ENCODE peak calls at places on chromosomes 4 and X, in ten cellular contexts. H is IMR-90, K is epithelial cell of esophagus, V is astrocyte, E is choroid plexus epithelial cell, P is GM23248, L is left lung, S is dorsolateral prefrontal cortex, B is thyroid gland, U is cardiac muscle cell. T is an unnamed sample.

GRCh38 chr4:100981447-100982204 is 365.7 kb downstream of the PPP3CA start:
- DNase-seq in H (peak), K (peak), V (peak), E (peak), P (peak), L (no peak), S (no peak), B (no peak), U (no peak), T (no peak)

GRCh38 chrX:101759000-101759399 is 99.3 kb upstream of the ARMCX2 start:
- DNase-seq in H (peak), K (peak), V (peak), E (peak), P (peak), L (no peak), S (no peak), B (peak), U (peak), T (no peak)

GRCh38 chrX:45710081-45710801 is 509.6 kb upstream of the DIPK2B start:
- DNase-seq in H (peak), K (peak), V (peak), E (peak), P (peak), L (no peak), S (no peak), B (no peak), U (no peak), T (no peak)

GRCh38 chrX:19839770-19840254 is 47.6 kb downstream of the SH3KBP1 start:
- DNase-seq in H (no peak), K (peak), V (peak), E (no peak), P (no peak), L (no peak), S (no peak), B (no peak), U (no peak), T (no peak)

GRCh38 chrX:101744085-101744484 is 84.4 kb upstream of the ARMCX2 start:
- DNase-seq in H (no peak), K (no peak), V (no peak), E (peak), P (peak), L (no peak), S (no peak), B (peak), U (no peak), T (no peak)

GRCh38 chr4:121726642-121727268 is 30.0 kb upstream of the ANXA5 start:
- DNase-seq in H (peak), K (peak), V (peak), E (peak), P (peak), L (no peak), S (no peak), B (no peak), U (peak), T (no peak)

GRCh38 chr4:26524001-26524400 is 33.7 kb upstream of the CCKAR start:
- DNase-seq in H (no peak), K (no peak), V (no peak), E (no peak), P (no peak), L (no peak), S (no peak), B (no peak), U (no peak), T (no peak)

GRCh38 chr4:179467890-179468289 is 2025.7 kb upstream of the AGA start:
- DNase-seq in H (no peak), K (peak), V (no peak), E (no peak), P (no peak), L (no peak), S (no peak), B (no peak), U (no peak), T (no peak)

GRCh38 chr4:150366487-150366999 is 215.4 kb upstream of the MAB21L2 start:
- DNase-seq in H (no peak), K (no peak), V (no peak), E (no peak), P (no peak), L (no peak), S (no peak), B (no peak), U (peak), T (no peak)

GRCh38 chrX:26845051-26845450 is 618.1 kb downstream of the PPP4R3C start:
- DNase-seq in H (no peak), K (peak), V (peak), E (peak), P (peak), L (no peak), S (no peak), B (no peak), U (no peak), T (no peak)

GRCh38 chr4:13984996-13985780 is 357.7 kb upstream of the BOD1L1 start:
- DNase-seq in H (peak), K (no peak), V (peak), E (peak), P (peak), L (no peak), S (no peak), B (no peak), U (no peak), T (no peak)

GRCh38 chr4:154018659-154019058 is 229.8 kb upstream of the SFRP2 start:
- DNase-seq in H (no peak), K (no peak), V (no peak), E (peak), P (no peak), L (no peak), S (no peak), B (no peak), U (peak), T (no peak)

GRCh38 chrX:20265221-20265725 is 1.4 kb downstream of the RPS6KA3 start:
- DNase-seq in H (peak), K (peak), V (peak), E (peak), P (peak), L (peak), S (no peak), B (peak), U (peak), T (peak)

GRCh38 chrX:118565853-118566252 is 70.2 kb downstream of the DOCK11 start:
- DNase-seq in H (no peak), K (no peak), V (no peak), E (no peak), P (no peak), L (no peak), S (no peak), B (no peak), U (no peak), T (no peak)

GRCh38 chrX:155745792-155746191 is 133.0 kb upstream of the TMLHE start:
- DNase-seq in H (peak), K (peak), V (no peak), E (peak), P (peak), L (no peak), S (no peak), B (peak), U (peak), T (no peak)

GRCh38 chr4:8585721-8586161 is 5.5 kb downstream of the GPR78 start:
- DNase-seq in H (no peak), K (no peak), V (no peak), E (no peak), P (no peak), L (peak), S (no peak), B (no peak), U (no peak), T (peak)

GRCh38 chrX:150084474-150085229 is 146.4 kb upstream of the EOLA2 start:
- DNase-seq in H (peak), K (peak), V (peak), E (peak), P (peak), L (no peak), S (no peak), B (no peak), U (no peak), T (no peak)

GRCh38 chrX:68822641-68823410 is 6.0 kb upstream of the EFNB1 start:
- DNase-seq in H (peak), K (peak), V (peak), E (peak), P (peak), L (no peak), S (no peak), B (peak), U (peak), T (no peak)

GRCh38 chr4:14018191-14018853 is 390.8 kb upstream of the BOD1L1 start:
- DNase-seq in H (no peak), K (no peak), V (no peak), E (no peak), P (no peak), L (no peak), S (no peak), B (no peak), U (no peak), T (no peak)

GRCh38 chrX:115467961-115468360 is 93.0 kb upstream of the PLS3 start:
- DNase-seq in H (no peak), K (no peak), V (no peak), E (no peak), P (no peak), L (no peak), S (no peak), B (no peak), U (no peak), T (no peak)

GRCh38 chrX:47579537-47579936 is 2.7 kb upstream of the TIMP1 start:
- DNase-seq in H (peak), K (peak), V (peak), E (peak), P (peak), L (no peak), S (no peak), B (no peak), U (no peak), T (no peak)
- H3K4me3 ChIP-seq in H (no peak), K (no peak), V (no peak), E (no peak), P (peak), L (no peak), S (no peak), B (no peak), U (no peak), T (no peak)

DNA sequence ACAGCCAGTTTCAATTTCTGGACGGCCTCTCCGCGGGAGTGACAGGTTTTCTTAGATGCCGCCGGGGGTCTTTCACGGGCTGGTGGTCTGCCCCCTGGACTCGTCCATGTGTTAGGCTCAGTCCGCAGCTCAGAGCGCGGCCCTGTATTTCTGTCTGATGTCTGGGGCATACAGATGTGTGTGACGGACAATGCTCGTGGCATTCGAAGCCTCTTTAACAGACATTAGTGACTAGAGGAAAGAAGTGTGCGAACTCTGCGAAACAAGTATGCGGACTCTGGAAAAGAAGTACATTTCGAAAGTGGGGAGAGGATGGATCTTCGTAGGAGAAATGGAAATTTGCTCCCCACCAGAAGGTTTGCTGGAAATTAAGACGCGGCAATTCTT is 793 bp upstream of the DCUN1D4 start:
- DNase-seq in H (peak), K (no peak), V (no peak), E (peak), P (peak), L (peak), S (no peak), B (peak), U (peak), T (no peak)
- H3K4me3 ChIP-seq in H (peak), K (peak), V (peak), E (peak), P (peak), L (peak), S (peak), B (peak), U (peak), T (peak)

GRCh38 chrX:24150051-24150790 is 692 bp downstream of the ZFX start:
- DNase-seq in H (peak), K (peak), V (peak), E (peak), P (peak), L (peak), S (peak), B (peak), U (peak), T (peak)

GRCh38 chrX:24153175-24153795 is 3.8 kb downstream of the ZFX start:
- DNase-seq in H (no peak), K (peak), V (no peak), E (peak), P (peak), L (no peak), S (no peak), B (peak), U (peak), T (no peak)

GRCh38 chrX:24149346-24150050 is at the start of gene ZFX:
- DNase-seq in H (peak), K (peak), V (peak), E (peak), P (peak), L (peak), S (peak), B (peak), U (peak), T (peak)

GRCh38 chrX:24153796-24154189 is 4.3 kb downstream of the ZFX start:
- DNase-seq in H (no peak), K (no peak), V (no peak), E (no peak), P (no peak), L (no peak), S (no peak), B (no peak), U (no peak), T (no peak)

DNA sequence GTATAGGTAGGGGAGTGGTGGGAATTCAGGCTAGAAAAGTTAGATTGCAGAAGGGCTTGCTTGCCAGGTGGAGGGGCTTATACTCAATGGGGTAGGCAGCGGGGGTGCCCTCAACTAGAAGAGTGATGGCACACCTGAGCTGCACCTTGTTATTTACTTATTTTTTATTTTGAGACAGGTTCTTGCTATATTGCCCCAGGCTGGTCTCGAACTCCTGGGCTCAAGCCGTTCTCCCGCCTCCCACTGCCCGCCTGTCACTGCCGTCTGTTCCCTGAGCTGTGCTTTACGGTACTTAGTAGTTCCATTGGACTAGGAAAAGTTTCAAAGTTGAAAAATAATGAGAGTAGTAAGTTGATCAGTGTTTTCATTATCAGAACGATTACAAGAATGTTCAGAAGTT is 2.0 kb downstream of the ZFX start:
- DNase-seq in H (no peak), K (no peak), V (no peak), E (no peak), P (peak), L (no peak), S (no peak), B (no peak), U (no peak), T (no peak)
- H3K4me3 ChIP-seq in H (peak), K (peak), V (peak), E (peak), P (peak), L (peak), S (peak), B (no peak), U (peak), T (peak)

DNA sequence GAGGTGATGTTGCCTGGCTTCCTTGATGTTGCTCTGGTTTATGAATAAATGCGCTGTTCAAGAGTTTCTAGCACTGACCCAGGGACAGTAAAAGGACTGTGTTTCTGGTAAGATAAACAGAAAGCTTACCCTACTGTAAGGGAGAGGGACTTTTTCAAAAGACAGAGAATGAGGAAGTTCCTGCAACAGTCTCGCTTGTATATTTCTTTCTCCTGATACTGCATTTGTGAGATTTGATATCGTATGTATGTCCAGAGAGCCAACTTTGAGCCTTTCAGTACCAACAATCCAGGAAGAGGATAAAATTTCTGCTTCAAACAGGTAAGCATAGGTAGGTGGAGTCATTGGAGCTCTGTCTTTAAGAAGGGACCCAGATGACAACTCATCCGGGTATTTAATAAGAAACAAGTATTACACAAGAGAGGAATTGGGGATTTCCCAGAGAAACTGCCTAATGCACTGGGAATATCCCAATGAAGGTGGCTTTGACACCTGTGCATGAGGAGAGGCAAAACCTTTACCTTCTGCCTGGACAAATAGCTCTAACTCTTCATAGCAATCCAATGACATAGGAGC is 771 bp downstream of the DAPP1 start:
- DNase-seq in H (no peak), K (peak), V (no peak), E (no peak), P (no peak), L (no peak), S (no peak), B (no peak), U (no peak), T (no peak)
- H3K4me3 ChIP-seq in H (no peak), K (peak), V (no peak), E (no peak), P (no peak), L (no peak), S (no peak), B (no peak), U (no peak), T (peak)

DNA sequence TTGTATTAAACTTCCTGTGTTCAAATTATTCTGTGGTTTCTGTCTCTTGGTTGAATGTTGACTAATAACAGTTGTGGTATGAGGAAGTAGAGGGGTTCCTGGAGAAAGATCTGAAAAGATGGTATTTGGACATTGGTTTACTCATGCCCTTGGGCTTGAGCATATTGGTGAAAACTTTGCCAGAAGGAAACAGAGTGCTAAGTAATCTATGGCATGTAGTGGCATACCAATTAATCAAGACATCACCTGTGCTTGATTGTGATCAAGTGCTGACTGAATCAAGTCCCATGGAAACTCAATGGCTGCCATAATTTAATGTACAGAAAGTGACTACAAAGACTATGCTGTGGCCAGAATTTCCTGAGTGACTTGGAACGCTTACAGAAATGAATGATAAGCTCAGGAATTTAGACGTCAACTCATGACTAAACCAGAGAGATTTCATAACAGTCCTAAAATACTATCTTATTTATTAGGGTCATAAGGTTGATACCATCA is 2063.0 kb downstream of the ARAP2 start:
- DNase-seq in H (peak), K (peak), V (peak), E (peak), P (peak), L (no peak), S (no peak), B (no peak), U (no peak), T (no peak)
- H3K4me3 ChIP-seq in H (no peak), K (no peak), V (peak), E (no peak), P (peak), L (no peak), S (no peak), B (no peak), U (no peak), T (no peak)

GRCh38 chr4:174592985-174593335 is 70.7 kb upstream of the HPGD start:
- DNase-seq in H (peak), K (peak), V (peak), E (peak), P (peak), L (no peak), S (no peak), B (no peak), U (peak), T (no peak)
- H3K4me3 ChIP-seq in H (no peak), K (no peak), V (no peak), E (no peak), P (no peak), L (no peak), S (no peak), B (no peak), U (no peak), T (no peak)

GRCh38 chrX:84363054-84363453 is 139.2 kb downstream of the HDX start:
- DNase-seq in H (no peak), K (no peak), V (peak), E (no peak), P (peak), L (no peak), S (no peak), B (no peak), U (no peak), T (no peak)
- H3K4me3 ChIP-seq in H (no peak), K (no peak), V (no peak), E (no peak), P (peak), L (no peak), S (no peak), B (no peak), U (no peak), T (no peak)

GRCh38 chr4:128979934-128980333 is 113.4 kb downstream of the SCLT1 start:
- DNase-seq in H (peak), K (peak), V (peak), E (peak), P (peak), L (no peak), S (no peak), B (no peak), U (no peak), T (no peak)
- H3K4me3 ChIP-seq in H (no peak), K (no peak), V (no peak), E (no peak), P (no peak), L (no peak), S (no peak), B (no peak), U (no peak), T (no peak)

T was measured in upper lobe of right lung.